ENCODE peak calls at places on chromosomes 6 and 20, in nine cellular contexts. Y is ovary, M is heart right ventricle, N is HCT116, U is astrocyte of the cerebellum, O is IMR-90, V is fibroblast of mammary gland, A is left ventricle myocardium inferior, G is right atrium auricular region. R is an unnamed sample.
A peak's percentile ranks its signal among the peaks of the same experiment; 100 is the strongest.

GRCh38 chr6:148147431-148147830 is 195.2 kb upstream of the SASH1 start:
- DNase-seq in Y (no peak), M (no peak), N (no peak), U (no peak), O (no peak), V (no peak), A (no peak), G (no peak), R (no peak)

GRCh38 chr6:51630011-51630410 is 457.4 kb downstream of the PKHD1 start:
- DNase-seq in Y (no peak), M (no peak), N (no peak), U (no peak), O (no peak), V (no peak), A (no peak), G (no peak), R (no peak)

GRCh38 chr6:5082487-5083306 is 2.4 kb upstream of the PPP1R3G start:
- DNase-seq in Y (no peak), M (no peak), N (peak; percentile 10), U (no peak), O (peak; percentile 81), V (peak; percentile 92), A (no peak), G (no peak), R (no peak)

GRCh38 chr6:45784250-45784649 is 231.4 kb downstream of the CLIC5 start:
- DNase-seq in Y (no peak), M (no peak), N (no peak), U (no peak), O (no peak), V (no peak), A (no peak), G (no peak), R (no peak)

GRCh38 chr6:49030621-49031020 is 432.4 kb downstream of the MMUT start:
- DNase-seq in Y (no peak), M (no peak), N (no peak), U (no peak), O (no peak), V (peak; percentile 50), A (no peak), G (no peak), R (no peak)

GRCh38 chr20:63697357-63697867 is 960 bp downstream of the TNFRSF6B start:
- DNase-seq in Y (no peak), M (peak; percentile 6), N (no peak), U (no peak), O (no peak), V (no peak), A (peak; percentile 13), G (no peak), R (no peak)

GRCh38 chr6:144379356-144379755 is 94.2 kb downstream of the UTRN start:
- DNase-seq in Y (no peak), M (no peak), N (no peak), U (no peak), O (peak; percentile 71), V (peak; percentile 70), A (no peak), G (no peak), R (no peak)

GRCh38 chr6:13769655-13770053 is 44.7 kb downstream of the MCUR1 start:
- DNase-seq in Y (no peak), M (no peak), N (no peak), U (no peak), O (no peak), V (no peak), A (no peak), G (no peak), R (no peak)

GRCh38 chr6:493840-494239 is 102.3 kb downstream of the IRF4 start:
- DNase-seq in Y (no peak), M (no peak), N (no peak), U (no peak), O (no peak), V (no peak), A (no peak), G (no peak), R (no peak)

GRCh38 chr6:137926207-137926731 is 59.2 kb downstream of the TNFAIP3 start:
- DNase-seq in Y (no peak), M (no peak), N (peak; percentile 38), U (peak; percentile 62), O (peak; percentile 92), V (peak; percentile 88), A (no peak), G (no peak), R (peak; percentile 18)

GRCh38 chr20:12816009-12816408 is 192.8 kb upstream of the SPTLC3 start:
- DNase-seq in Y (no peak), M (no peak), N (no peak), U (no peak), O (no peak), V (no peak), A (no peak), G (no peak), R (no peak)

GRCh38 chr6:27020553-27020880 is 227.0 kb upstream of the PRSS16 start:
- DNase-seq in Y (no peak), M (no peak), N (no peak), U (no peak), O (no peak), V (no peak), A (no peak), G (no peak), R (no peak)

GRCh38 chr6:52994031-52994788 is 874 bp downstream of the GSTA4 start:
- DNase-seq in Y (peak; percentile 48), M (peak; percentile 22), N (no peak), U (no peak), O (peak; percentile 51), V (peak; percentile 56), A (peak; percentile 35), G (no peak), R (no peak)

GRCh38 chr6:169079650-169080049 is 174.0 kb downstream of the THBS2 start:
- DNase-seq in Y (no peak), M (no peak), N (no peak), U (peak; percentile 29), O (no peak), V (no peak), A (no peak), G (no peak), R (no peak)

GRCh38 chr6:100774681-100775080 is 106.4 kb downstream of the ASCC3 start:
- DNase-seq in Y (no peak), M (no peak), N (no peak), U (no peak), O (peak; percentile 66), V (no peak), A (no peak), G (no peak), R (no peak)

GRCh38 chr6:100780648-100781047 is 100.5 kb downstream of the ASCC3 start:
- DNase-seq in Y (no peak), M (no peak), N (no peak), U (no peak), O (no peak), V (no peak), A (no peak), G (no peak), R (no peak)

DNA sequence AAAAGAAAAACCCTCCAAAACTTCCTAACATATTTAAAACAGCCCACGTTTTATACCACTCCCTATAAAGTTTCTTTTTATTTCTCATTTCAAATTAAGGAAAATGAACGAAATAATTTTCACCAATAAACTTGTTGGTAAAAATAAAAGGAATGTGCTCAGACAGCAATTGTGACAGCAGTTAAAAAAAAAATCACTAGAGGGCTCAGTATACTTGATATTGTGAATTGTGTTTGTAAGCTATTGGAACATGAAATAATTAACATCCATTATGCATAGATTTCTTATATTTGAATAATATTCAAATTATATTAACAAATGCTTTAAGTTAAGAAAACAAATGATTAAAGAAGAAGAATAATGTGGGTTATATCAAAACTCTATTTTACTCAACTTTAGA is 105.5 kb downstream of the ASCC3 start:
- DNase-seq in Y (no peak), M (no peak), N (no peak), U (no peak), O (no peak), V (no peak), A (no peak), G (no peak), R (no peak)
- TF ChIP-seq CTCF in Y (no peak), M (no peak), N (no peak), U (no peak), O (peak; percentile 22), V (peak; percentile 14), A (no peak), G (no peak), R (peak; percentile 52)

DNA sequence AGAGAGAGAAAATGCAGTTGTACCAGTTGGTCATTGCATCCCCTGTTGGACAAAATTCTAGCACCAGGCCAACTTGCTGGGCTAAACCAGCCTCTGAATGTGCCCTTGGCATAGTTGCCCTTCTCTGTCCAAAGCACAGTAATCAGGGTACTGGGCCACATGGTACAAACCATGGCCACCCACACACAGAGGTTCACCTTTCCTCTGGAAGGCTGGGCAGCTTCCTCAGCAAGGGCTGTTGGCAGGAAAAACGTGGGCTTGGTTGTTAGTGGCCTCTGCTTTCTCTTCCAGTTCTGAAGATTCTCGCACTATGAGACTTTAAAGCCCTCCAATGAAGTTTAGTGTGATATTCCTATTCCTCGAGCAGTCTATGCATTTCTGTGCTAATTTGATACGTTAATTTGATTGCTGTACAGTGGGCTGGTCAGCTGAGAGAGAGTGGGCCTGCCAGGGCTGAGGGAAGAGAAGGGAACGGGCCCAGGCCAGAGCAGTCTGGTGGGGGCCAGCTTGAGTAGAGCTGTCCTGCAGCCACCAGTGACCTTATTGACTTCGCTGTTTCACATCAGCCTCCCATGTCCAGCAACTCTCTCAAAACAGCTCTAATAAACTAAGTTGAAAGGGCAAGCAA is 592 bp downstream of the DDO start:
- DNase-seq in Y (no peak), M (peak; percentile 29), N (no peak), U (no peak), O (no peak), V (no peak), A (no peak), G (no peak), R (no peak)
- H3K4me3 ChIP-seq in Y (peak overlapping the region; percentile 26), M (peak overlapping the region; percentile 52), N (no peak overlapping the region), U (no peak overlapping the region), O (no peak overlapping the region), V (no peak overlapping the region), A (peak overlapping the region; percentile 63), G (peak overlapping the region; percentile 23), R (peak overlapping the region; percentile 59)

DNA sequence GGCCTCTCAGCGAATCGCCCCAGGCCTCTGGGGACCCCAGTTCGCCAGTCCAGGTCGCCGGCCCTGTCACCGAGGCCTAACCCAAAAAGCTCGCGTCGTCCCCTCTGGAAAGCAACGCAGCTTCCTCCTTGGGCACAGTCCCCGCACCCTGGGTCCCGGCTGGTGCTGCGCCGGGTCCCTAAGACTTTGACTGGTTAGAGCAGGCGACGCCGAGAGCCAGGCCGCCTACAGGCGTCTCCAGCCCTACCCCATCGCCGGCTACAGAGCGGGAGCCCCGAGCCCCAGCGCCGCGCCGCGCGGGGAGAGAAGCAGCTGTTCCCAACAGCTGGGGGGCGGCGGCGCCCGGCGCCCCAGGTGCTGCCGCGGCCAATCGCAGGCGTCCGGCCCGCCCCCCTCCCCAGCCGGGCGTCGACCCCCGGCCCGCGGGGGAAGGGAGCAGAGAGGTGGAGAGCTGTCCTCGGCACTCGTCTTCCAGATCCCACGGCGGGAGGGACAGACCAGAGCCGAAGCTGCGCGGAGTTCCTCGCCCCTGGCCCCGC is 540 bp upstream of the RBM24 start:
- DNase-seq in Y (peak; percentile 54), M (peak; percentile 61), N (no peak), U (no peak), O (no peak), V (no peak), A (peak; percentile 75), G (no peak), R (no peak)
- TF ChIP-seq CTCF in Y (no peak), M (no peak), N (no peak), U (peak; percentile 21), O (no peak), V (no peak), A (no peak), G (no peak), R (no peak)

DNA sequence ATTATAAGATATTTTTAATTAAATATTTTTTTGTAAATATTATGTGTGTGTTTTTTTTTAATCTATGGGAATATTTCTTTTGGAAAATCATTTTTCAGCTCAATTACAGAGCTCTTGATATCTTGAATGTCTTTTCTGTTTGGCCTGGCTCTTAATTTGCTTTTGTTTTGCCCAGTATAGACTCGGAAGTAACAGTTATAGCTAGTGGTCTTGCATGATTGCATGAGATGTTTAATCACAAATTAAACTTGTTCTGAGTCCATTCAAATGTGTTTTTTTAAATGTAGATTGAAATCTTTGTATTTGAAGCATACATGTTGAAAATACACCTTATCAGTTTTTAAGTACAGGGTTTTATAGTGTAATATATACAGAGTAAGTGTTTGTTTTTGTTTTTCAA is 2.6 kb downstream of the ID4 start:
- DNase-seq in Y (no peak), M (no peak), N (no peak), U (no peak), O (no peak), V (no peak), A (no peak), G (no peak), R (no peak)
- H3K4me3 ChIP-seq in Y (peak overlapping the region; percentile 91), M (peak overlapping the region; percentile 69), N (no peak overlapping the region), U (peak overlapping the region; percentile 55), O (no peak overlapping the region), V (no peak overlapping the region), A (peak overlapping the region; percentile 77), G (peak overlapping the region; percentile 78), R (no peak overlapping the region)

R was measured in LNCaP clone FGC.